ENCODE peak calls at places on chromosome 6, in seven cellular contexts. One of them, this sample, is unnamed.

GRCh38 chr6:144266091-144266649 is 19.0 kb upstream of the UTRN start:
- DNase-seq in HepG2: no peak
- DNase-seq in HCT116: peak; percentile 64
- DNase-seq in suprapubic skin: peak; percentile 83
- DNase-seq in spleen: no peak
- DNase-seq in stomach: peak; percentile 29
- DNase-seq in K562: no peak
- DNase-seq in this sample: peak; percentile 42

GRCh38 chr6:1592852-1593251 is 16.9 kb upstream of the FOXC1 start:
- DNase-seq in K562: no peak
- DNase-seq in suprapubic skin: no peak
- DNase-seq in spleen: no peak
- DNase-seq in HepG2: no peak
- DNase-seq in HCT116: no peak
- DNase-seq in stomach: no peak
- DNase-seq in this sample: no peak

GRCh38 chr6:151154418-151154817 is 85.3 kb upstream of the AKAP12 start:
- DNase-seq in K562: no peak
- DNase-seq in stomach: no peak
- DNase-seq in HepG2: peak; percentile 29
- DNase-seq in suprapubic skin: no peak
- DNase-seq in HCT116: no peak
- DNase-seq in spleen: no peak
- DNase-seq in this sample: no peak

GRCh38 chr6:4914412-4915159 is 89.3 kb downstream of the RPP40 start:
- DNase-seq in spleen: no peak
- DNase-seq in HCT116: no peak
- DNase-seq in suprapubic skin: no peak
- DNase-seq in HepG2: no peak
- DNase-seq in stomach: no peak
- DNase-seq in K562: no peak
- DNase-seq in this sample: no peak

GRCh38 chr6:84872996-84873395 is 108.6 kb upstream of the TBX18 start:
- DNase-seq in spleen: no peak
- DNase-seq in K562: no peak
- DNase-seq in suprapubic skin: no peak
- DNase-seq in HepG2: no peak
- DNase-seq in stomach: no peak
- DNase-seq in HCT116: no peak
- DNase-seq in this sample: no peak

GRCh38 chr6:25875563-25875905 is 1.5 kb upstream of the SLC17A3 start:
- DNase-seq in stomach: no peak
- DNase-seq in spleen: no peak
- DNase-seq in K562: no peak
- DNase-seq in HepG2: peak; percentile 24
- DNase-seq in suprapubic skin: no peak
- DNase-seq in HCT116: no peak
- DNase-seq in this sample: no peak

GRCh38 chr6:64217721-64218603 is 582.4 kb downstream of the PHF3 start:
- DNase-seq in HCT116: no peak
- DNase-seq in stomach: no peak
- DNase-seq in suprapubic skin: no peak
- DNase-seq in spleen: no peak
- DNase-seq in K562: no peak
- DNase-seq in HepG2: no peak
- DNase-seq in this sample: no peak

GRCh38 chr6:106257195-106257594 is 68.4 kb downstream of the ATG5 start:
- DNase-seq in K562: no peak
- DNase-seq in HCT116: no peak
- DNase-seq in HepG2: no peak
- DNase-seq in spleen: no peak
- DNase-seq in stomach: no peak
- DNase-seq in suprapubic skin: no peak
- DNase-seq in this sample: no peak

GRCh38 chr6:98769546-98769945 is 64.8 kb upstream of the POU3F2 start:
- DNase-seq in HCT116: peak; percentile 40
- DNase-seq in HepG2: peak; percentile 24
- DNase-seq in spleen: no peak
- DNase-seq in stomach: no peak
- DNase-seq in suprapubic skin: no peak
- DNase-seq in K562: peak; percentile 19
- DNase-seq in this sample: no peak

GRCh38 chr6:133583907-133584306 is 305.0 kb upstream of the TCF21 start:
- DNase-seq in HCT116: no peak
- DNase-seq in K562: no peak
- DNase-seq in HepG2: no peak
- DNase-seq in suprapubic skin: no peak
- DNase-seq in spleen: no peak
- DNase-seq in stomach: no peak
- DNase-seq in this sample: no peak

GRCh38 chr6:158753826-158754225 is 65.3 kb downstream of the EZR start:
- DNase-seq in suprapubic skin: peak; percentile 54
- DNase-seq in HepG2: no peak
- DNase-seq in K562: no peak
- DNase-seq in spleen: no peak
- DNase-seq in stomach: no peak
- DNase-seq in HCT116: no peak
- DNase-seq in this sample: no peak

GRCh38 chr6:158751192-158751591 is 68.0 kb downstream of the EZR start:
- DNase-seq in HepG2: no peak
- DNase-seq in K562: no peak
- DNase-seq in HCT116: no peak
- DNase-seq in suprapubic skin: no peak
- DNase-seq in spleen: no peak
- DNase-seq in stomach: no peak
- DNase-seq in this sample: no peak

GRCh38 chr6:158751842-158752424 is 67.2 kb downstream of the EZR start:
- DNase-seq in HCT116: no peak
- DNase-seq in suprapubic skin: peak; percentile 60
- DNase-seq in spleen: no peak
- DNase-seq in K562: no peak
- DNase-seq in HepG2: no peak
- DNase-seq in stomach: no peak
- DNase-seq in this sample: no peak

GRCh38 chr6:158754738-158755137 is 64.4 kb downstream of the EZR start:
- DNase-seq in stomach: no peak
- DNase-seq in HCT116: no peak
- DNase-seq in suprapubic skin: peak; percentile 37
- DNase-seq in spleen: no peak
- DNase-seq in HepG2: no peak
- DNase-seq in K562: no peak
- DNase-seq in this sample: no peak

DNA sequence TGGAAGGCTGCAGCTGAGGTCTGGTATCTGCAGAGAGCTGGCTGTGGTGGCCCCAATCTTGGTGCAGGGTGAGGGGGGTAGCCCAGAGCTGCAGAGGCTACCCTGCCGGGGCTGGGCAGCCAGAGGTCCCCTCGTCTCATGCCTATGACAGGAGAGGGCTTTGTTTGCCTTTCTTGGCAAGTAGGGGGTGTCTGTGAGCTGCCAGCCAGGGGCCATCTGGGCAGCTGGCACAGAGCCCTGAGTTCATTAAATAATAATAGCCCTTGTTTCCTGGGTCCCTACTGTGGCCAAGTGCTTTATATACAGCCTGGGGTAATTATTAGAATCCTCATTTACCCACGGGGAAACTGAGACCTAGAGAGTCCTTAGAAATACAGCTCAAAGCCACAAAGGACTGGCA is 66.6 kb downstream of the EZR start:
- DNase-seq in spleen: no peak
- DNase-seq in HCT116: no peak
- DNase-seq in K562: no peak
- DNase-seq in stomach: peak; percentile 60
- DNase-seq in HepG2: no peak
- DNase-seq in suprapubic skin: peak; percentile 37
- DNase-seq in this sample: no peak
- TF ChIP-seq POLR2AphosphoS5 in spleen: no peak
- TF ChIP-seq POLR2AphosphoS5 in HCT116: no peak
- TF ChIP-seq POLR2AphosphoS5 in K562: no peak
- TF ChIP-seq POLR2AphosphoS5 in stomach: no peak
- TF ChIP-seq POLR2AphosphoS5 in HepG2: no peak
- TF ChIP-seq POLR2AphosphoS5 in suprapubic skin: no peak
- TF ChIP-seq POLR2AphosphoS5 in this sample: no peak

GRCh38 chr6:135212020-135212806 is 31.1 kb downstream of the MYB start:
- DNase-seq in spleen: no peak
- DNase-seq in suprapubic skin: no peak
- DNase-seq in K562: no peak
- DNase-seq in HepG2: no peak
- DNase-seq in HCT116: no peak
- DNase-seq in stomach: no peak
- DNase-seq in this sample: no peak
- TF ChIP-seq POLR2A in spleen: no peak
- TF ChIP-seq POLR2A in suprapubic skin: no peak
- TF ChIP-seq POLR2A in K562: no peak
- TF ChIP-seq POLR2A in HepG2: no peak
- TF ChIP-seq POLR2A in HCT116: no peak
- TF ChIP-seq POLR2A in stomach: no peak
- TF ChIP-seq POLR2A in this sample: no peak

GRCh38 chr6:168713013-168713412 is 272.0 kb downstream of the SMOC2 start:
- DNase-seq in stomach: no peak
- DNase-seq in spleen: no peak
- DNase-seq in K562: no peak
- DNase-seq in HCT116: no peak
- DNase-seq in suprapubic skin: no peak
- DNase-seq in HepG2: no peak
- DNase-seq in this sample: no peak
- H3K9me3 ChIP-seq in stomach: no peaks in the 10 kb centered on the region
- H3K9me3 ChIP-seq in spleen: no peaks in the 10 kb centered on the region
- H3K9me3 ChIP-seq in K562: no peaks in the 10 kb centered on the region
- H3K9me3 ChIP-seq in HCT116: no peaks in the 10 kb centered on the region
- H3K9me3 ChIP-seq in suprapubic skin: no peaks in the 10 kb centered on the region
- H3K9me3 ChIP-seq in HepG2: no peaks in the 10 kb centered on the region
- H3K9me3 ChIP-seq in this sample: no peaks in the 10 kb centered on the region

GRCh38 chr6:2665169-2666070 is 85.3 kb downstream of the MYLK4 start:
- DNase-seq in HCT116: no peak
- DNase-seq in stomach: no peak
- DNase-seq in HepG2: no peak
- DNase-seq in suprapubic skin: no peak
- DNase-seq in K562: no peak
- DNase-seq in spleen: no peak
- DNase-seq in this sample: no peak
- TF ChIP-seq POLR2AphosphoS5 in HCT116: no peak
- TF ChIP-seq POLR2AphosphoS5 in stomach: no peak
- TF ChIP-seq POLR2AphosphoS5 in HepG2: no peak
- TF ChIP-seq POLR2AphosphoS5 in suprapubic skin: no peak
- TF ChIP-seq POLR2AphosphoS5 in K562: no peak
- TF ChIP-seq POLR2AphosphoS5 in spleen: no peak
- TF ChIP-seq POLR2AphosphoS5 in this sample: no peak

GRCh38 chr6:24497254-24497989 is 2.7 kb downstream of the ALDH5A1 start:
- DNase-seq in stomach: no peak
- DNase-seq in HCT116: no peak
- DNase-seq in spleen: no peak
- DNase-seq in suprapubic skin: no peak
- DNase-seq in HepG2: no peak
- DNase-seq in K562: no peak
- DNase-seq in this sample: no peak

GRCh38 chr6:24493945-24494725 is 634 bp upstream of the ALDH5A1 start:
- DNase-seq in K562: no peak
- DNase-seq in HepG2: no peak
- DNase-seq in spleen: no peak
- DNase-seq in HCT116: no peak
- DNase-seq in stomach: no peak
- DNase-seq in suprapubic skin: no peak
- DNase-seq in this sample: no peak

GRCh38 chr6:24492475-24492874 is 2.3 kb upstream of the ALDH5A1 start:
- DNase-seq in HepG2: peak; percentile 58
- DNase-seq in spleen: no peak
- DNase-seq in suprapubic skin: no peak
- DNase-seq in stomach: no peak
- DNase-seq in K562: peak; percentile 24
- DNase-seq in HCT116: no peak
- DNase-seq in this sample: no peak

GRCh38 chr6:24494726-24495515 is at the start of gene ALDH5A1:
- DNase-seq in HepG2: peak; percentile 62
- DNase-seq in K562: peak; percentile 73
- DNase-seq in suprapubic skin: peak; percentile 85
- DNase-seq in stomach: peak; percentile 72
- DNase-seq in spleen: peak; percentile 95
- DNase-seq in HCT116: peak; percentile 24
- DNase-seq in this sample: peak; percentile 61

DNA sequence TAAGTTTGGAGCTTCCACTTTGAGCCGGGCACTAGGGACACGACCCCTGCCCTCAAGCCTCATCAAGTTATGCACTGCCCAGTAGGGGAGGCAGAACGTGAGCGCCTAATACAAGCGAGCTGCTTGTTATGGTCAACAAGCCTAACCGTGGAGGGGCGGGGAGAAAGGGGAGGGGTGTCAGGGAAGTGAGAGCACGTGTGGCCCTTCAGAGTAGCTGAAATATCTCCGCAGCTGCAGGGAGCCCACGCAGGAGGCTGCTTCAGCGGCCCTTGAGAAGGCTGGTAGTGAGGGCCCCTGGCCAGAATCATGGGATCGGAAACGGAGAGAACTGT is 713 bp downstream of the ALDH5A1 start:
- DNase-seq in stomach: peak; percentile 51
- DNase-seq in K562: peak; percentile 48
- DNase-seq in HepG2: peak; percentile 84
- DNase-seq in HCT116: peak; percentile 0
- DNase-seq in spleen: peak; percentile 91
- DNase-seq in suprapubic skin: peak; percentile 82
- DNase-seq in this sample: peak; percentile 50
- TF ChIP-seq POLR2A in stomach: no peak
- TF ChIP-seq POLR2A in K562: no peak
- TF ChIP-seq POLR2A in HepG2: peak; percentile 53
- TF ChIP-seq POLR2A in HCT116: no peak
- TF ChIP-seq POLR2A in spleen: no peak
- TF ChIP-seq POLR2A in suprapubic skin: no peak
- TF ChIP-seq POLR2A in this sample: no peak

This sample was measured in prostate gland.